ENCODE peak calls at places on chromosomes 6 and 20, in four cellular contexts. A is MCF 10A, W is NCI-H69, Y is endodermal cell. H is an unnamed sample.

GRCh38 chr6:14086701-14087100 is 30.9 kb upstream of the CD83 start:
- DNase-seq in Y (no peak), A (no peak), W (no peak), H (no peak)

GRCh38 chr6:50840814-50841192 is 22.1 kb downstream of the TFAP2B start:
- DNase-seq in Y (no peak), A (no peak), W (no peak), H (no peak)

GRCh38 chr6:23091795-23092194 is 522.4 kb downstream of the HDGFL1 start:
- DNase-seq in A (peak; percentile 21), Y (no peak), W (no peak), H (no peak)

GRCh38 chr6:14882394-14883073 is 363.3 kb upstream of the JARID2 start:
- DNase-seq in A (peak; percentile 72), Y (no peak), W (peak; percentile 38), H (no peak)

GRCh38 chr6:56235245-56235644 is 12.1 kb downstream of the COL21A1 start:
- DNase-seq in Y (no peak), A (peak; percentile 41), W (no peak), H (no peak)

GRCh38 chr20:36975085-36975829 is 23.7 kb upstream of the SAMHD1 start:
- DNase-seq in W (no peak), Y (no peak), A (no peak), H (no peak)

GRCh38 chr6:135936606-135937005 is 85.1 kb downstream of the PDE7B start:
- DNase-seq in W (peak; percentile 42), A (peak; percentile 81), Y (no peak), H (peak; percentile 93)

GRCh38 chr6:40413231-40413755 is 173.9 kb downstream of the LRFN2 start:
- DNase-seq in A (no peak), Y (no peak), W (peak; percentile 60), H (no peak)

GRCh38 chr20:24497851-24498250 is 28.4 kb downstream of the SYNDIG1 start:
- DNase-seq in A (no peak), W (peak; percentile 84), Y (no peak), H (peak; percentile 43)

GRCh38 chr6:118675225-118675624 is 23.8 kb upstream of the CEP85L start:
- DNase-seq in W (no peak), Y (no peak), A (no peak), H (no peak)

GRCh38 chr20:50838322-50838625 is 43.4 kb downstream of the BCAS4 start:
- DNase-seq in A (no peak), W (no peak), Y (no peak), H (no peak)

GRCh38 chr6:157685596-157686280 is 137.3 kb upstream of the SNX9 start:
- DNase-seq in A (no peak), Y (no peak), W (no peak), H (no peak)

GRCh38 chr20:14715400-14715799 is 378.0 kb upstream of the FLRT3 start:
- DNase-seq in A (no peak), W (peak; percentile 24), Y (no peak), H (no peak)

GRCh38 chr20:25341716-25342680 is 48.6 kb downstream of the ABHD12 start:
- DNase-seq in A (no peak), W (peak; percentile 41), Y (no peak), H (peak; percentile 33)

GRCh38 chr6:79518850-79519249 is 18.4 kb downstream of the LCA5 start:
- DNase-seq in A (no peak), Y (no peak), W (no peak), H (no peak)

GRCh38 chr20:21229163-21229562 is 74.0 kb upstream of the XRN2 start:
- DNase-seq in A (peak; percentile 3), Y (no peak), W (no peak), H (peak; percentile 15)

GRCh38 chr20:13922241-13922640 is 68.2 kb downstream of the SEL1L2 start:
- DNase-seq in W (no peak), A (no peak), Y (no peak), H (no peak)

GRCh38 chr20:63129991-63130653 is 85.8 kb downstream of the YTHDF1 start:
- DNase-seq in Y (peak; percentile 31), W (peak; percentile 30), A (no peak), H (no peak)

GRCh38 chr20:50794181-50794845 is 548 bp upstream of the BCAS4 start:
- DNase-seq in A (no peak), Y (no peak), W (peak; percentile 43), H (no peak)

GRCh38 chr6:74273541-74273940 is 577.5 kb downstream of the CD109 start:
- DNase-seq in W (no peak), A (no peak), Y (no peak), H (no peak)

GRCh38 chr6:45713981-45714685 is 301.5 kb downstream of the CLIC5 start:
- DNase-seq in W (no peak), Y (no peak), A (no peak), H (no peak)

GRCh38 chr6:136764522-136764993 is 27.7 kb downstream of the MAP3K5 start:
- DNase-seq in Y (no peak), W (no peak), A (no peak), H (no peak)

GRCh38 chr6:123533862-123534261 is 102.9 kb downstream of the TRDN start:
- DNase-seq in W (no peak), Y (no peak), A (no peak), H (no peak)

GRCh38 chr6:162442675-162443074 is 284.9 kb downstream of the PRKN start:
- DNase-seq in A (peak; percentile 17), Y (peak; percentile 83), W (peak; percentile 85), H (no peak)

GRCh38 chr6:105677671-105678475 is 275.0 kb upstream of the PREP start:
- DNase-seq in A (no peak), W (no peak), Y (no peak), H (no peak)

GRCh38 chr20:18750735-18751134 is 62.8 kb upstream of the SCP2D1 start:
- DNase-seq in Y (peak; percentile 35), A (no peak), W (peak; percentile 95), H (no peak)

GRCh38 chr6:141451508-141452353 is 681.0 kb upstream of the GJE1 start:
- DNase-seq in Y (no peak), W (peak; percentile 39), A (peak; percentile 38), H (peak; percentile 76)

GRCh38 chr20:40754372-40754943 is 65.4 kb upstream of the MAFB start:
- DNase-seq in Y (peak; percentile 3), W (no peak), A (no peak), H (no peak)

GRCh38 chr20:56924976-56925695 is 296.0 kb downstream of the TFAP2C start:
- DNase-seq in Y (peak; percentile 92), A (no peak), W (peak; percentile 58), H (no peak)

GRCh38 chr20:24147479-24147878 is 158.9 kb upstream of the GGTLC1 start:
- DNase-seq in A (no peak), W (no peak), Y (no peak), H (no peak)

GRCh38 chr6:170265655-170266054 is 25.2 kb downstream of the DLL1 start:
- DNase-seq in A (no peak), W (peak; percentile 87), Y (no peak), H (no peak)

GRCh38 chr6:47044418-47044817 is 2.3 kb upstream of the ADGRF1 start:
- DNase-seq in A (peak; percentile 83), W (peak; percentile 35), Y (no peak), H (peak; percentile 79)

GRCh38 chr20:46720776-46721425 is 11.5 kb downstream of the SLC2A10 start:
- DNase-seq in Y (no peak), A (no peak), W (no peak), H (no peak)

GRCh38 chr20:7358670-7359069 is 581.6 kb downstream of the HAO1 start:
- DNase-seq in W (peak; percentile 54), Y (peak; percentile 50), A (no peak), H (no peak)

GRCh38 chr6:56650191-56650590 is 7.5 kb upstream of the DST start:
- DNase-seq in A (no peak), Y (no peak), W (no peak), H (peak; percentile 7)

GRCh38 chr6:27031302-27031701 is 216.2 kb upstream of the PRSS16 start:
- DNase-seq in A (peak; percentile 50), W (no peak), Y (no peak), H (peak; percentile 51)

GRCh38 chr6:27582928-27583725 is 110.2 kb upstream of the ZNF184 start:
- DNase-seq in Y (peak; percentile 90), W (peak; percentile 74), A (peak; percentile 63), H (peak; percentile 66)

GRCh38 chr20:33677991-33678431 is 3.8 kb upstream of the NECAB3 start:
- DNase-seq in Y (peak; percentile 41), A (no peak), W (no peak), H (no peak)

GRCh38 chr20:4691753-4692152 is 30.0 kb upstream of the PRND start:
- DNase-seq in Y (no peak), A (no peak), W (no peak), H (no peak)

GRCh38 chr6:149593443-149593842 is 27.3 kb downstream of the GINM1 start:
- DNase-seq in A (no peak), W (no peak), Y (no peak), H (no peak)